ENCODE peak calls at places on chromosomes 12 and 14, in nine cellular contexts. E is upper lobe of right lung, H is right lobe of liver, O is lower leg skin, C is keratinocyte, Y is H9, K is HFFc6, R is adrenal gland, P is brain microvascular endothelial cell. W is an unnamed sample.

GRCh38 chr14:73245401-73246325 is 8.4 kb downstream of the PAPLN start:
- DNase-seq in E (peak; percentile 88), H (peak; percentile 72), O (peak; percentile 92), C (no peak), Y (peak; percentile 71), K (peak; percentile 35), R (no peak), P (no peak), W (peak; percentile 62)

GRCh38 chr12:123532808-123533649 is 490 bp downstream of the RILPL1 start:
- DNase-seq in E (peak; percentile 78), H (peak; percentile 76), O (peak; percentile 89), C (no peak), Y (peak; percentile 66), K (peak; percentile 27), R (peak; percentile 86), P (no peak), W (peak; percentile 28)

GRCh38 chr14:69693823-69694729 is 72.9 kb upstream of the SRSF5 start:
- DNase-seq in E (no peak), H (no peak), O (no peak), C (no peak), Y (no peak), K (no peak), R (peak; percentile 89), P (no peak), W (peak; percentile 75)

GRCh38 chr12:132352896-132353800 is 23.8 kb upstream of the GALNT9 start:
- DNase-seq in E (no peak), H (peak; percentile 45), O (no peak), C (no peak), Y (peak; percentile 53), K (no peak), R (no peak), P (no peak), W (no peak)

GRCh38 chr14:97137705-97138104 is 340.5 kb downstream of the VRK1 start:
- DNase-seq in E (no peak), H (no peak), O (no peak), C (no peak), Y (no peak), K (no peak), R (peak; percentile 11), P (no peak), W (no peak)

GRCh38 chr12:55734595-55734994 is 5.8 kb upstream of the CD63 start:
- DNase-seq in E (no peak), H (no peak), O (no peak), C (no peak), Y (no peak), K (no peak), R (peak; percentile 38), P (no peak), W (no peak)

GRCh38 chr12:88167384-88167783 is 25.3 kb downstream of the TMTC3 start:
- DNase-seq in E (no peak), H (no peak), O (no peak), C (no peak), Y (no peak), K (no peak), R (no peak), P (no peak), W (no peak)

GRCh38 chr12:27555928-27556778 is 32.1 kb downstream of the PPFIBP1 start:
- DNase-seq in E (no peak), H (no peak), O (no peak), C (no peak), Y (no peak), K (no peak), R (no peak), P (peak; percentile 46), W (no peak)

GRCh38 chr12:32502693-32503510 is 103.5 kb downstream of the FGD4 start:
- DNase-seq in E (no peak), H (peak; percentile 61), O (no peak), C (no peak), Y (no peak), K (no peak), R (peak; percentile 72), P (no peak), W (no peak)

GRCh38 chr12:108833757-108834472 is 23.5 kb downstream of the SSH1 start:
- DNase-seq in E (no peak), H (peak; percentile 72), O (no peak), C (no peak), Y (no peak), K (peak; percentile 55), R (peak; percentile 82), P (peak; percentile 86), W (no peak)

GRCh38 chr14:72275242-72275641 is 343.0 kb downstream of the RGS6 start:
- DNase-seq in E (no peak), H (no peak), O (no peak), C (no peak), Y (no peak), K (no peak), R (no peak), P (no peak), W (no peak)

GRCh38 chr14:104293851-104294627 is 155.7 kb downstream of the KIF26A start:
- DNase-seq in E (peak; percentile 51), H (peak; percentile 43), O (peak; percentile 67), C (no peak), Y (peak; percentile 50), K (no peak), R (peak; percentile 53), P (no peak), W (no peak)
- TF ChIP-seq CTCF in E (no peak), H (peak; percentile 21), O (no peak), C (peak; percentile 38), Y (peak; percentile 60), K (peak; percentile 12), R (no peak), P (no peak), W (no peak)

DNA sequence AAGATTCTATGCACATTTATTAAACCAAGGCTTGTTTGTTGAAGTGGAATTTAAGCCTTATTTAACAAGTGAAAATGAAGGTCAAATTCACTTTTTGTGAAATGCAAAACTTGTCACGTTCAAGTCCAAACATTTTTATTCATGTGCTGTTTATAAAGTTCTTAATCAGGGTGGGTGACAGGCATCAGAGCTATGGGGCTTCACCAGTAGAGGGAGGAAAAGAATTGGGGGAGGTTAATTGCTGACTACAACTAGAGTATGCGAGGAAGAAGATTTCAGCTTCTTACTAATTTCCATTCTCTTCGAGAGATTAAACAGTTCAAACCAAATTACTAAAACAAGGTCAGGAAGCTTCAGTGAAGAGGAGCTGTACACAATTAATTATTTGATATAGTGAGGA is 9.7 kb downstream of the MOK start:
- DNase-seq in E (no peak), H (no peak), O (no peak), C (no peak), Y (no peak), K (peak; percentile 35), R (no peak), P (no peak), W (no peak)
- TF ChIP-seq CTCF in E (no peak), H (peak; percentile 5), O (no peak), C (no peak), Y (peak; percentile 50), K (peak; percentile 77), R (no peak), P (peak; percentile 73), W (no peak)

DNA sequence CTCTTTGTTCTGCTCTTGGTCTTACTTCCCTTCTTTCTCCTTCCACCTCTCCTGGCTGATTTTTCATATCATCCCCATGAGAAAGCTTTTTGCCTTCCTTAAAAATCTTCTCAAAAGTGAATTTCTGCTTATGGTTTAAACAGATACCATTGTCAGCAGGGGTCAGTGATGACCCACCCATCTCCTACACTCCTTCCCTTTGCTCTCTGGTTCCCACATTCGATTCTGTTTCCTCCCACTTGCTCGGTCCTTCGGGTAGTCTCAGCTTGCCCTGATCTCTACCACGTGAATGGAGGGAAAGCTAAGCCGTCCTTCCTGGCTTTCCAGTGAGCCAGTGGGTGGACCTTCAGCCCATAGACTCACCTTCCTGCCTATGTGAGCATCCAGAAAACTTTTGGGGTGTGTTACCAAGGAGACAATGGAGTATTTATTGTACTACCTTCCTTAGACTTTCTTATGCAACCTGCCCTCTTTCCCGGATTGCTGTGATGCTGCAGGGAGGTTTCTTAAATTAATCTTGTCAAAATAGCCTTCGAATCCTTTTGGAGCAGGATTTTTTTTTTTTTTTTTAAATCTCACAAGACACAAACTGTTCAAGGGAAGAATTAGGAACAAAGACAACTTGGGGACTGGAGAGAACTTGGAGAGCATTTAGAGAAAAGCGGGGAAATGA is 306.3 kb downstream of the CACNA1C start:
- DNase-seq in E (no peak), H (no peak), O (peak; percentile 73), C (no peak), Y (no peak), K (no peak), R (no peak), P (no peak), W (no peak)
- TF ChIP-seq CTCF in E (no peak), H (no peak), O (no peak), C (no peak), Y (no peak), K (no peak), R (no peak), P (no peak), W (no peak)

GRCh38 chr12:98606367-98606985 is 13.0 kb downstream of the SLC25A3 start:
- DNase-seq in E (no peak), H (no peak), O (no peak), C (no peak), Y (no peak), K (no peak), R (no peak), P (no peak), W (no peak)
- TF ChIP-seq CTCF in E (peak; percentile 17), H (no peak), O (no peak), C (no peak), Y (no peak), K (peak; percentile 36), R (no peak), P (no peak), W (no peak)

DNA sequence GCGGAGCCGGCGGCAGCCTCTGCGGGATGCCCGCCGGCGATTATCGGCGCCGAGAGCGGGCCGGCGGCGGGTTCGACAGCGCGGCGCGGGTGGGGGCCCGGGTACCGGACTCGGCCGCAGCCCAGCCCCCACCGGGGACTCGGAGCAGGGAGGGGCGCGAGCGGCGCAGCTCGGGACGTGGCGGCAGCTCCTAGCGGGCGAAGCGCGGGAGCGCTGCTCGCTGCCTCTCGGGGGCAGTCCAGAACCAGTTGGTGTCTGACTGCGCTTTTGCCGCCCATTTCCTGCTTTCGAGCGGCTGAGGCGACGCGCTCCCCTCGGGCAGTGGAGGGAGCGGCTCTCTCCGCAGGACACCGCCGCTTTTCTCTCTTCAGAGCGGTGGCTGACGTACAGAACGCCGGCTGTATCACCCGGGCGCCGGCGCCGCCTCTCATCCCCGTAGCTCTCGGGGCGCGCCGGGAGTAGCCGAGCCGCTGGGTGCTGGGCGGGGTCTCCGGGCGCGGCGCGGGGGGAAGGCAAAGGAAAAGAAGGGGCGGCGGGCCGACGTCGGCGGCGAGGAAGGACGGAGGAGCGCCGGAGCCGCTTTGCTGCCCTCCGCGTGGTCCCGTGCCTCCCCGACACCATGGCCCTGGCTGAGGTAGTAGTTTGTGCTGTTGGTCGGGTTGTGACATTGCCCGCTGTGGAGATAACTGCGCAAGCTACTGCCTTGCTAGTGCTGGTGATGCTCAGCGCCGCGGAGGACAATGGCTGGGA is 136.6 kb downstream of the MON2 start:
- DNase-seq in E (peak; percentile 95), H (peak; percentile 94), O (peak; percentile 96), C (no peak), Y (peak; percentile 84), K (peak; percentile 84), R (peak; percentile 89), P (peak; percentile 70), W (peak; percentile 80)
- TF ChIP-seq CTCF in E (peak; percentile 55), H (peak; percentile 64), O (no peak), C (peak; percentile 73), Y (peak; percentile 56), K (peak; percentile 70), R (peak; percentile 60), P (peak; percentile 60), W (peak; percentile 56)

DNA sequence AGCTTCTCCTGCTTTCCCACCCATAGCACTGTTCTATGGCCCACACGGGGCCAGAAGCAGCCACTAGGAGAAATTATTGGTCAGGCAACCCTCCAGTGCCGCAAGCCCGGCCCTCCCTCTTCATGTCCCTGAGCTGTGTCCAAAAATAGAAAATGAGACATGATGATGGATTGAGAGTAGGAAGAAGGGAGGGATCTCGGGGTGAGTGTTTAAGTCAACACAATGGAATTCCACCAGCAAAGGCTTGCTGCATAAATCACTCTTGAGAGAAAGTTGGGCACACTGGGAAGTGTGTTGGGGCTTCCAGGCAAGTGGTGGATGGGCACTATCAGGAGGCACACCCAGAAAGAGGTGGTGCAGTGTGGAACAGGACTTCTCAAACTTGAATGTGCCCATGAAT is 94.2 kb downstream of the LLPH start:
- DNase-seq in E (no peak), H (no peak), O (no peak), C (peak; percentile 91), Y (no peak), K (peak; percentile 97), R (peak; percentile 87), P (peak; percentile 90), W (no peak)
- TF ChIP-seq CTCF in E (no peak), H (no peak), O (no peak), C (no peak), Y (no peak), K (no peak), R (no peak), P (peak; percentile 44), W (no peak)